ENCODE peak calls at places on chromosome 19, in four cellular contexts. U is GM12878, L is K562, M is HepG2. R is an unnamed sample.

GRCh38 chr19:51345076-51345620 is 3.2 kb upstream of the VSIG10L start:
- DNase-seq in U (no peak), L (no peak), M (no peak), R (no peak)

GRCh38 chr19:49014870-49015255 is 2.0 kb downstream of the LHB start:
- DNase-seq in U (no peak), L (no peak), M (no peak), R (no peak)

GRCh38 chr19:35124098-35125060 is 8.8 kb downstream of the FXYD3 start:
- DNase-seq in U (peak; percentile 76), L (peak; percentile 99), M (no peak), R (peak; percentile 64)

GRCh38 chr19:21604941-21605548 is 99.6 kb downstream of the ZNF429 start:
- DNase-seq in U (no peak), L (no peak), M (no peak), R (no peak)

GRCh38 chr19:56351208-56351607 is 36.6 kb upstream of the ZSCAN5A start:
- DNase-seq in U (no peak), L (no peak), M (no peak), R (peak; percentile 72)

GRCh38 chr19:10919352-10920287 is 8.8 kb downstream of the YIPF2 start:
- DNase-seq in U (no peak), L (peak; percentile 21), M (no peak), R (no peak)

GRCh38 chr19:17103177-17103576 is 27.6 kb downstream of the MYO9B start:
- DNase-seq in U (no peak), L (peak; percentile 56), M (peak; percentile 56), R (peak; percentile 90)

GRCh38 chr19:30344446-30345425 is 27.4 kb upstream of the ZNF536 start:
- DNase-seq in U (no peak), L (no peak), M (no peak), R (no peak)

GRCh38 chr19:34308381-34309367 is 54.3 kb downstream of the GARRE1 start:
- DNase-seq in U (no peak), L (no peak), M (no peak), R (no peak)

GRCh38 chr19:7706662-7707454 is 4.9 kb upstream of the FCER2 start:
- DNase-seq in U (no peak), L (no peak), M (no peak), R (no peak)

GRCh38 chr19:7706188-7706530 is 4.2 kb upstream of the FCER2 start:
- DNase-seq in U (no peak), L (no peak), M (no peak), R (no peak)

GRCh38 chr19:7703332-7703731 is 1.4 kb upstream of the FCER2 start:
- DNase-seq in U (no peak), L (no peak), M (no peak), R (peak; percentile 40)

GRCh38 chr19:7704280-7705060 is 2.5 kb upstream of the FCER2 start:
- DNase-seq in U (no peak), L (no peak), M (no peak), R (no peak)

GRCh38 chr19:7705387-7706187 is 3.7 kb upstream of the FCER2 start:
- DNase-seq in U (peak; percentile 91), L (no peak), M (no peak), R (no peak)
- H2AFZ ChIP-seq in U (peak overlapping the region; percentile 56), L (no peak overlapping the region), M (no peak overlapping the region), R (no peak overlapping the region)

DNA sequence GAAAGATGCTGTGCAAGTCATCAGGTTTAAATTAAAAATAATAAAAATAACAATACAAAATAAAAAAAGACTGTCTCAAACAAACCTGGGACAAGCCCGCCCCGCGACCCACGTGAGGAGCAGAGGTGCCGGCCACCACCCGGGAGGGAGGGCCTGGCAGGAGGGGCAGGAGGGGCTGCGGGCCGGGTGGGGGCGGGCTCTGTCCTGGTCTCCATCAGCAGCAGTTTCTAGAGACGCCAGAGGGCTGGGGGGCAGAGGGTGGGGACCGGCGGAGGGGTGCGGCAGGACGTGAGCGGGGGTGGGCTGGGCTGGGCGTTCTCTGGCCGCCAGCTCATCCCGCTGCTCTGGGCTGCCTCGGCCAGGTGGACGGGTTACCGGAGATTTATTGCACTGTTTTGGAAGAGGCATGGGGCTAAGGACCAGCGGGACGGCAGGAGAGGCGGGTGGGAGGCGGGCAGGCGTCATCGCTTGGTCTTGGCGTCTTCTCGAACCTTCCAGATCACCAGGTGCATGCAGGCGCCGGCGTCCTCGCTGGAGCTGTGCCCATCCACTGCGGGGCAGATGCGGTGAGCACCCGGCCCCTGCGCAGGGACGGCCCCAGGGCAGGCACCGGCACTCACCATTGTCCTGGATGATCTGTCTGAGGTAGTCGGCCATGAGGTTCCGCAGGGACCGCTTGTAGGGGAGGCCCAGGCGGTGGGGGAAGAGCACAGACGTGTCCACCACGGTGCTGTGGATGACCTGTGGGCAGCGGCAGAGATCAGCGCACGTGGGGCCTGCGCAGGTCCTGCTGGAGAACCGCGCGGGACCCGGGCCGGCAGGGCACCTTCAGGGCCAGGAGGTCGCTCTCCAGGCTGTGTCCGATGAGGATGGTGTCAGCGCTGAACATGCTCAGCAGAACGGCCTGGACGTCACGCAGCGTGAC is 3.8 kb upstream of the ATP8B3 start:
- DNase-seq in U (no peak), L (no peak), M (no peak), R (no peak)
- TF ChIP-seq JUNB in U (no peak), L (no peak), M (no peak), R (no peak)

DNA sequence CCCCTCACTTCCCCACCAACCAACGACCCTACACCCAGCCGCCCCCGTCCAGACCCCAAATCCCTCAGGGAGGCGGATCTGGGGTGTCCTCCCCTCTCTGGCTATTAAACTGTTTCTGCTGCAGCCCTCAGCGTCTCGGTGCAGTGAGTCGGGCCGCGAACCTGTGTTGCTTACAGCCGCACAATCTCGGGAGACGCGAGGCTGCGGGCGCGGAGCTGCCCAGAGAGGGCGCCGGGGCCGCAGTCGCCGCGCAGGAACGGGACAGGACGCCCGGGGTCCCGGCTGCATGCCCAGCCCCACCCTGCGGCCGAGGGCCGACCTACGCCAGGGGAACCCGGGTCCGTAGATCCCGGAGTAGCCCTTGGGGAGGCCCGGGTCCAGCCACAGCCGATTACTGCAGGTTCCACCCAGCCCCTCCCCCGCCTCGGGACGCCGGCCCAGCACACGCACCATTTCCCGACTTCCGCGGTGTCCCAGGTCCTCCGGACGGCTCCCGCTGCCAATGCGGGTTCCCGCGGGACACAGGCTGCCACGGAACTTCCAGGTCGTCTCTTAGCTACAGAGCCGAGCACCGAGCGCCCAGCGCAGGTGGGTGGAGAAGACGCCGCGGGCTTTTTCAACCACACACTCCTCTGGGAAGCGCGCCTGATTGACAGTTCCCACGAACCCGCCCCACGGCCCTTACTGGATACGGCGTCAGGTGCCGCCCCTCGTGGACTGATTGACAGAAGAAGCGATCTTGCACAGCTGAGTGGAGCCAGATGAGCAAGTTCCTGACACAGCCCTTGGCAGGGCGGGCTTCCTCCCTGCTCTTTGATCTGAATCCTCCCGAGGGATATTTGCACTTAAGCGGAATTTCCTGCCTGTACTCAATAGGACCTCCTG is at the start of gene ZNF799:
- DNase-seq in U (peak; percentile 81), L (peak; percentile 80), M (peak; percentile 100), R (peak; percentile 92)
- TF ChIP-seq REST in U (no peak), L (no peak), M (no peak), R (no peak)

GRCh38 chr19:45645631-45646344 is 6.6 kb upstream of the EML2 start:
- DNase-seq in U (peak; percentile 65), L (peak; percentile 90), M (peak; percentile 63), R (peak; percentile 98)

GRCh38 chr19:45643024-45643926 is 4.1 kb upstream of the EML2 start:
- DNase-seq in U (peak; percentile 84), L (peak; percentile 69), M (peak; percentile 64), R (peak; percentile 92)

GRCh38 chr19:45646345-45646698 is 7.1 kb upstream of the EML2 start:
- DNase-seq in U (no peak), L (no peak), M (no peak), R (no peak)

GRCh38 chr19:45643927-45644771 is 5.0 kb upstream of the EML2 start:
- DNase-seq in U (no peak), L (no peak), M (no peak), R (no peak)

GRCh38 chr19:45645068-45645630 is 6.0 kb upstream of the EML2 start:
- DNase-seq in U (no peak), L (no peak), M (no peak), R (no peak)
- H2AFZ ChIP-seq in U (peak overlapping the region; percentile 93), L (peak overlapping the region; percentile 93), M (no peak overlapping the region), R (peak overlapping the region; percentile 66)

DNA sequence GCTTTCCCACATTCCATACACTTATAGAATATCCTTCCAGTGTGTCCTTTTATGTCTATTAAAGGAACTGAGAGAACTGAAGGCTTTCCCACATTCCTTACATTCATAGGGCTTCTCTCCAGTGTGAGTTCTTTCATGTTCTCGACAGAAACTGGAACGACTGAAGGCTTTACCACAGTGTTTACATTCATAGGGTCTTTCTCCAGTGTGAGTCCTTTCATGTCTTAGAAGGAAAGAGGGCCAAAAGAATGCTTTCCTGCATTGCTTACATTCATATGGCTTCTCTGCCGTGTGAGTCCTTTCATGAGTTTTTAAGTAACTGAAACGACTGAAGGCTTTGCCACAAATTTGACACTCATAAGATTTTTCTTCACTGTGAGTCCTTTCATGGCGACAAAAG is 22.3 kb downstream of the ZNF44 start:
- DNase-seq in U (no peak), L (no peak), M (no peak), R (no peak)
- TF ChIP-seq JUNB in U (no peak), L (no peak), M (no peak), R (no peak)

GRCh38 chr19:39845172-39845571 is 1.0 kb downstream of the FBL start:
- DNase-seq in U (no peak), L (no peak), M (no peak), R (no peak)
- TF ChIP-seq REST in U (no peak), L (no peak), M (no peak), R (no peak)